ENCODE peak calls at places on chromosomes 11 and 22, in eight cellular contexts. I, L, E, Q, S, V, Y and T are unnamed samples.
A peak's percentile ranks its signal among the peaks of the same experiment; 100 is the strongest.

GRCh38 chr11:790721-791564 is 1.1 kb upstream of the CEND1 start:
- DNase-seq in I (no peak), L (no peak), E (no peak), Q (no peak), S (peak; percentile 42), V (no peak), Y (no peak), T (no peak)

GRCh38 chr11:43577566-43578264 is 102.8 kb upstream of the HSD17B12 start:
- DNase-seq in I (no peak), L (no peak), E (no peak), Q (no peak), S (no peak), V (no peak), Y (no peak), T (no peak)

GRCh38 chr22:25347752-25348102 is 128.3 kb downstream of the CRYBB2 start:
- DNase-seq in I (no peak), L (no peak), E (no peak), Q (no peak), S (no peak), V (no peak), Y (no peak), T (no peak)

GRCh38 chr11:114193730-114194674 is 102.2 kb upstream of the NNMT start:
- DNase-seq in I (no peak), L (no peak), E (no peak), Q (no peak), S (no peak), V (no peak), Y (peak; percentile 29), T (no peak)

GRCh38 chr11:61011950-61012830 is 40.7 kb downstream of the CD6 start:
- DNase-seq in I (no peak), L (no peak), E (no peak), Q (no peak), S (no peak), V (no peak), Y (no peak), T (peak; percentile 34)

GRCh38 chr11:117295438-117296137 is 4.4 kb downstream of the BACE1-AS start:
- DNase-seq in I (no peak), L (no peak), E (no peak), Q (no peak), S (no peak), V (no peak), Y (no peak), T (no peak)

GRCh38 chr11:77771135-77771534 is 49.4 kb downstream of the RSF1 start:
- DNase-seq in I (no peak), L (no peak), E (no peak), Q (no peak), S (no peak), V (no peak), Y (no peak), T (no peak)

GRCh38 chr22:42365337-42365865 is 66.8 kb downstream of the NFAM1 start:
- DNase-seq in I (no peak), L (no peak), E (no peak), Q (no peak), S (peak; percentile 81), V (no peak), Y (no peak), T (no peak)

GRCh38 chr11:13216019-13217006 is 61.3 kb upstream of the BMAL1 start:
- DNase-seq in I (no peak), L (peak; percentile 80), E (no peak), Q (no peak), S (no peak), V (peak; percentile 92), Y (peak; percentile 97), T (no peak)

GRCh38 chr11:47433157-47433556 is 6.9 kb upstream of the PSMC3 start:
- DNase-seq in I (no peak), L (no peak), E (no peak), Q (no peak), S (no peak), V (no peak), Y (no peak), T (no peak)

GRCh38 chr22:28171135-28171534 is 252.1 kb upstream of the PITPNB start:
- DNase-seq in I (no peak), L (no peak), E (no peak), Q (no peak), S (no peak), V (no peak), Y (no peak), T (no peak)

GRCh38 chr11:131918663-131919062 is 548.2 kb downstream of the NTM start:
- DNase-seq in I (no peak), L (no peak), E (no peak), Q (no peak), S (no peak), V (no peak), Y (no peak), T (no peak)

GRCh38 chr11:94183886-94184264 is 55.2 kb downstream of the PANX1 start:
- DNase-seq in I (peak; percentile 80), L (peak; percentile 78), E (peak; percentile 86), Q (peak; percentile 20), S (peak; percentile 68), V (peak; percentile 55), Y (peak; percentile 72), T (peak; percentile 22)

DNA sequence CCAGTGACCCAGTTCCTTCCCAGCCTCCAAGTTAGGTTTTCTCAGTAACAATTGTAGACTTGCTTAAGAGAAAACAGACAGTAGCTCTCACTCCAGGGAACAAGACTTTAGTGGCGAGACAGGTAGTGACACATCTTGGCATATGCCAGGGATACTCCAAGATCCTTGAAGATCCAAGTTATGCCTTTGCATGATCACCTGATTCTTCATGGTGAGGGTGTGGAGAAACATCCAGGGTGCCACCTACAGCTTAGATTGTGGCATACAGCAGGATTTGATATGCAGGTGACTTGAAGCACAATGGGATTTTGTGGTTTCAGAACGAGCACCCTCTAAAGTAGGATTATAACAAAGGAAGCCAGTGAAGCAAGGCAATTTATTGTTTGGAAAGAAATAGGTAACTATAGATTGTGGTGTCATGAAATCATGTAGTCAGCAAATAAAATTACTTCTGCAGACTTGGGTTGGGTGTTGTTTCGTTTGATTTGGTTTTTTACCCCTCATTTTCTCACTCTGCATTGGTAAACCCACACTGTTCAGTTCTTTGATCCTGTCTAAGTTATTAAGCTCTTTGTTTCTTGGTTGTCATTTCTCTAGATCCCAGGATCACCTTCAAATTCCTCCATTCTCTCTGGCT is 9.2 kb downstream of the POU2AF3 start:
- DNase-seq in I (no peak), L (no peak), E (no peak), Q (no peak), S (no peak), V (no peak), Y (no peak), T (no peak)
- TF ChIP-seq CTCF in I (no peak), L (no peak), E (no peak), Q (no peak), S (no peak), V (no peak), Y (no peak), T (no peak)

GRCh38 chr11:96028746-96029145 is 104.8 kb upstream of the MTMR2 start:
- DNase-seq in I (no peak), L (no peak), E (no peak), Q (no peak), S (no peak), V (no peak), Y (no peak), T (no peak)
- TF ChIP-seq CTCF in I (no peak), L (no peak), E (no peak), Q (no peak), S (no peak), V (no peak), Y (no peak), T (no peak)

DNA sequence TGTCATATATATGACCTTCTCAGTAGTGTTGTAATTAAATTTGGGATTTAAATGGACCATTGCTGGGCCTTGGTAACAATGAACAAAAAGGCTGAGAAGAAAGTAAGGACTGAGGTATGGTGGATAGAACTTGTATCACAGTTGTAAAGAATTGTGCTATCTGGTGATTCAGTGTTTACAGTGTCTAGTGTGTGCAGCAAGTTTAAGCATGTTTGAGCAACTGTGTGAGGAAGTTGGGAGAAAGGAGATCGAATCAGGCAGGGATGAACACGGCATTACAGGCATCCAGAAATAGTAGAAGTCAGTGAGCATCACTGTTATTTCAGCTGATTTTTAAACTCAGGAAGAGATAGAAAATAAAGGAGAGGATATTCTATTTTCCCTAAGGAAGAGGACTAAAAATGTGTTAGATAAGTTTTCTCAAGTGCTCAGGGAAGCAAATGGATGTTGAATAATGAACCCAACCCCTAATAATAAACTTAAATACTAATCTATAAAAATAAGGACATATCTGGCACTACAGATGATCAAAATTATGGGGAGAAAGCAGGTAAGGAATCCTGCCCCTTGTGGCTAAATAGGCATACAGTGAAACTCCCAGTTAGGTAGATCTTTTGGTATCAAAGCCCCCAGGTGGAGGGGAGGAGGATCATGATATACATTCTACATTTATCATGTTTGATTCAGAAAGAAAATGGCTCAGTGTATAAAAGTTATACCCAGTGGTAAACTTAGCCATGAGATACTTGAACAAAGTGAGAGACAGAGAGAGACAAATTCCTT is 361.0 kb upstream of the ANO3 start:
- DNase-seq in I (no peak), L (no peak), E (no peak), Q (no peak), S (no peak), V (peak; percentile 7), Y (peak; percentile 88), T (no peak)
- TF ChIP-seq CTCF in I (no peak), L (no peak), E (peak; percentile 73), Q (peak; percentile 37), S (peak; percentile 54), V (peak; percentile 39), Y (peak; percentile 22), T (peak; percentile 4)

GRCh38 chr22:18070041-18070440 is 7.7 kb upstream of the PEX26 start:
- DNase-seq in I (no peak), L (no peak), E (no peak), Q (no peak), S (no peak), V (no peak), Y (no peak), T (no peak)

GRCh38 chr22:18068991-18069390 is 8.8 kb upstream of the PEX26 start:
- DNase-seq in I (no peak), L (no peak), E (no peak), Q (no peak), S (no peak), V (no peak), Y (no peak), T (no peak)

GRCh38 chr22:18068381-18068988 is 9.3 kb upstream of the PEX26 start:
- DNase-seq in I (no peak), L (no peak), E (no peak), Q (no peak), S (no peak), V (no peak), Y (peak; percentile 38), T (no peak)

GRCh38 chr22:18071968-18072310 is 5.9 kb upstream of the PEX26 start:
- DNase-seq in I (no peak), L (no peak), E (no peak), Q (no peak), S (no peak), V (no peak), Y (no peak), T (no peak)

DNA sequence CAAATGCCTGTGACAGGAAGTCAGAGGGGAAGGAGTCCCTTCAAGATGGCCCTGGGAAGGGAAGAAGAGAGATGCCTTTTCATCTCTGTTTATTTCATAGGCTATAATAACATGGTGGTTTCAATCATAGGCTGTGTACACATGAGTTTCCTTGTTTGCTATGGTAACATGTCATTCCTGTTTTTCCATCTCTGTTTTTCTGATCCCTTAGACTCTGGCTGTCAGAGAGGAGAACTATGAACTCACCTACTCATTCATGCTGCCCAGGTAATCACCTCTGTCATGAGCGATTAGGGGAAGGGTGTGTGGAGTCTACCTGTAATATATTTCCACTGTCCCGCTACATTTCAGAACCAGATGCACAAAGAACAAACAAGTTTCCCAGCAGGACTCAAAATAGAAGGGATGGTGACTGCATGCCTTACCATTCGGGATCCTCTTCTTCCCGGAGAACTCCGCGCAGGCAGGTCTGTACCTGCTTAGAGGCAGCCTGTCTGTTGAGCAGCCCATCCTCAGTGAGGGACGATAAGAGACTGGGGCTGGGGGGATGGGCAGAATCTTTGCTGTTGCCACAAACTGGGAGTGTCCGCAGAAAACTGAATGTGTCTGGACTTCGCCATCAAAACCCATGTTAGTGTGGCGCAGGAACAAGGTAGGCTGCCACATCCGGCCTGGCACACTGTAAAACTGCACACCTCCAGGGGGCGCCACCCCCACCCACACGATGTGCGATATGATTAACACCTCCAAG is 7.1 kb upstream of the PEX26 start:
- DNase-seq in I (no peak), L (no peak), E (no peak), Q (no peak), S (no peak), V (peak; percentile 63), Y (peak; percentile 93), T (no peak)
- TF ChIP-seq CTCF in I (no peak), L (no peak), E (peak; percentile 61), Q (no peak), S (peak; percentile 47), V (peak; percentile 73), Y (peak; percentile 50), T (peak; percentile 30)